ENCODE peak calls at places on chromosomes 7 and 10, in four cellular contexts. O, L, Z and F are unnamed samples.
A peak's percentile ranks its signal among the peaks of the same experiment; 100 is the strongest.

GRCh38 chr7:97024209-97025129 is at the start of gene DLX5:
- DNase-seq in L (no peak), Z (no peak), O (no peak), F (no peak)

GRCh38 chr10:14736600-14737081 is 38.1 kb downstream of the FAM107B start:
- DNase-seq in O (no peak), L (no peak), Z (peak; percentile 12), F (no peak)

GRCh38 chr10:87818505-87819273 is 663 bp upstream of the ATAD1 start:
- DNase-seq in O (peak; percentile 63), L (peak; percentile 26), Z (no peak), F (peak; percentile 53)

GRCh38 chr10:120204877-120205276 is 252.2 kb upstream of the PLPP4 start:
- DNase-seq in Z (no peak), L (no peak), O (no peak), F (no peak)

GRCh38 chr7:133235212-133235883 is 17.5 kb upstream of the EXOC4 start:
- DNase-seq in O (no peak), L (no peak), Z (no peak), F (no peak)

GRCh38 chr10:11232222-11232961 is 214.7 kb downstream of the CELF2 start:
- DNase-seq in O (no peak), Z (no peak), L (no peak), F (no peak)

GRCh38 chr10:76080991-76081390 is 649.6 kb downstream of the LRMDA start:
- DNase-seq in L (no peak), Z (no peak), O (no peak), F (no peak)

GRCh38 chr7:101058355-101058754 is 26.9 kb upstream of the TRIM56 start:
- DNase-seq in Z (no peak), L (peak; percentile 84), O (no peak), F (peak; percentile 28)

GRCh38 chr7:151083071-151083823 is at the start of gene TMUB1:
- DNase-seq in O (no peak), Z (peak; percentile 79), L (peak; percentile 80), F (no peak)

GRCh38 chr10:14603539-14604102 is 171.1 kb downstream of the FAM107B start:
- DNase-seq in Z (peak; percentile 16), L (no peak), O (no peak), F (peak; percentile 50)

GRCh38 chr7:48428091-48428710 is 256.9 kb downstream of the ABCA13 start:
- DNase-seq in O (no peak), Z (no peak), L (no peak), F (no peak)

GRCh38 chr10:133452453-133452852 is 1.3 kb upstream of the SCART1 start:
- DNase-seq in L (no peak), Z (no peak), O (no peak), F (no peak)

GRCh38 chr7:17369686-17370426 is 71.4 kb downstream of the AHR start:
- DNase-seq in L (no peak), Z (no peak), O (no peak), F (peak; percentile 96)

GRCh38 chr10:73601486-73601921 is 10.4 kb upstream of the USP54 start:
- DNase-seq in L (no peak), Z (no peak), O (no peak), F (no peak)

GRCh38 chr10:117137031-117137910 is 799 bp downstream of the VAX1 start:
- DNase-seq in O (no peak), L (no peak), Z (no peak), F (no peak)

GRCh38 chr10:21488246-21488953 is 37.1 kb downstream of the SKIDA1 start:
- DNase-seq in L (no peak), Z (no peak), O (no peak), F (no peak)

GRCh38 chr7:9890092-9890491 is 1083.6 kb upstream of the PHF14 start:
- DNase-seq in Z (no peak), O (no peak), L (no peak), F (no peak)

GRCh38 chr10:125145636-125146035 is 14.7 kb downstream of the CTBP2 start:
- DNase-seq in L (no peak), Z (no peak), O (no peak), F (no peak)

GRCh38 chr10:21495002-21495685 is 30.3 kb downstream of the SKIDA1 start:
- DNase-seq in Z (no peak), O (no peak), L (no peak), F (no peak)

GRCh38 chr10:7408494-7409044 is 2.3 kb downstream of the SFMBT2 start:
- DNase-seq in Z (peak; percentile 50), L (peak; percentile 79), O (no peak), F (peak; percentile 21)

GRCh38 chr10:130179640-130180039 is 43.4 kb downstream of the GLRX3 start:
- DNase-seq in L (peak; percentile 25), O (no peak), Z (no peak), F (no peak)

GRCh38 chr7:84642611-84643010 is 448.0 kb upstream of the SEMA3A start:
- DNase-seq in L (no peak), O (no peak), Z (no peak), F (no peak)

GRCh38 chr7:127905491-127906330 is 125.5 kb downstream of the LRRC4 start:
- DNase-seq in Z (no peak), O (no peak), L (no peak), F (no peak)

GRCh38 chr10:68831961-68832455 is 4.7 kb downstream of the STOX1 start:
- DNase-seq in Z (no peak), O (no peak), L (no peak), F (no peak)

GRCh38 chr7:128909605-128910568 is 622 bp downstream of the KCP start:
- DNase-seq in Z (no peak), L (no peak), O (no peak), F (no peak)

GRCh38 chr7:82257118-82257695 is 186.4 kb downstream of the CACNA2D1 start:
- DNase-seq in O (no peak), Z (no peak), L (no peak), F (no peak)

GRCh38 chr7:102253076-102253972 is 33.3 kb upstream of the SH2B2 start:
- DNase-seq in O (no peak), Z (no peak), L (no peak), F (no peak)

GRCh38 chr10:120691623-120692022 is 159.5 kb upstream of the WDR11 start:
- DNase-seq in L (no peak), O (no peak), Z (peak; percentile 5), F (no peak)

GRCh38 chr10:44567471-44567870 is 182.6 kb upstream of the CXCL12 start:
- DNase-seq in L (no peak), Z (no peak), O (no peak), F (no peak)

GRCh38 chr10:32960022-32960421 is 2.0 kb upstream of the ITGB1 start:
- DNase-seq in Z (no peak), O (no peak), L (no peak), F (no peak)

GRCh38 chr7:121530251-121531174 is 134.4 kb upstream of the FAM3C start:
- DNase-seq in Z (peak; percentile 16), L (no peak), O (peak; percentile 99), F (no peak)

DNA sequence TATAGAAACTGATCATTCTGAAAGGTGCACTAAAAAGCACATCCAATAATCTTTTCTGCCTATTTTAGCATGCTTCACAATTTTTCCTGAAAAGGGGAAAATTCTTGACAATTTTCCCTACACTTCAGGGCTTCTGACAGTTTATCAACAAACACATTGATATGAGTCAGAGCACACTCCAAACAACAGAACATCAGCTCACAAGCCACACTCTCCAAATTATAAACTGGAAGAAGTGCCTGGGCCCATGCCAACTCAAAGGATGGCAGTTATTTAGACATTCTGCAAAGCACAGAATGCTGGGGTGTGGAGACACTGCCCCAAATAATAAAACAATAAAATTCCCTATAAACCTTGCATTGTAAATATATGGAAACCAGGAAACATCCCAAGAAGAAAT is 90.8 kb downstream of the ELAPOR2 start:
- DNase-seq in L (no peak), Z (no peak), O (no peak), F (no peak)
- TF ChIP-seq SPI1 in L (no peak), Z (no peak), O (no peak), F (no peak)

GRCh38 chr10:56090914-56091540 is 270.0 kb downstream of the ZWINT start:
- DNase-seq in O (no peak), L (no peak), Z (no peak), F (no peak)

GRCh38 chr10:56096226-56096517 is 264.9 kb downstream of the ZWINT start:
- DNase-seq in L (no peak), O (no peak), Z (no peak), F (no peak)

GRCh38 chr10:56091872-56092271 is 269.2 kb downstream of the ZWINT start:
- DNase-seq in Z (no peak), L (no peak), O (no peak), F (no peak)

DNA sequence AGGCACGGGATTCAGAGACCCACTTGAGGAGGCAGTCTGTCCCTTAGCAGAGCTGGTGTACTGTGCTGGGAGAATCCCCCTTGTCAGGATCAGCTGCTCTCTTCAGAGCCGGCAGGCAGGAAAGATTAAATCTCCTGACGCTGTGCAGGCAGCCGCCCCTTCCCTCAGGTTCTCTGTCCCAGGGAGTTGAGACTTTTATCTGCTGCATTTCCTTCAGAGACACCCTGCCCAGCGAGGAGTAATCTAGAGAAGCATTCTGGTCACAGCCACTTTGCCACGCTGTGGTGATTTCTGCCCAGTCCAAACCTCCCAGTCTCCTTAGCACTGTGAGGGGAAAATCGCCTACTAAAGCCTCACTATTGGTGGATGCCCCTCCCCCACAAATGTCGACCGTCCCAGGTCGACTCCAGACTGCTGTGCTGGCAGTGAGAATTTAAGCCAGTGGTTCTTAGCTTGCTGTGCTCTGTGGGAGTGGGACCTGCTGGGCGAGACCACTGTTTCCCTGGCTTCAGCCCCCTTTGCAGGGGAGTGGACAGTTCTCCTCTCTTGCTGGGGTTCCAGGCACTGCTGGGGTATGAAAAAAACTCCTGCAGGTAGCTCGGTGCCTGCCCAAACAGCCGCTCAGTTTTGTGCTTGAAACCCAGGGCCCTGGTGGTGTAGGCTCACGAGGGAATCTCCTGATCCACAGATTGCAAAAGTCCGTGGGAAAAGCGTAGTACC is 265.4 kb downstream of the ZWINT start:
- DNase-seq in L (no peak), O (no peak), Z (no peak), F (no peak)
- TF ChIP-seq SPI1 in L (no peak), O (no peak), Z (no peak), F (no peak)

DNA sequence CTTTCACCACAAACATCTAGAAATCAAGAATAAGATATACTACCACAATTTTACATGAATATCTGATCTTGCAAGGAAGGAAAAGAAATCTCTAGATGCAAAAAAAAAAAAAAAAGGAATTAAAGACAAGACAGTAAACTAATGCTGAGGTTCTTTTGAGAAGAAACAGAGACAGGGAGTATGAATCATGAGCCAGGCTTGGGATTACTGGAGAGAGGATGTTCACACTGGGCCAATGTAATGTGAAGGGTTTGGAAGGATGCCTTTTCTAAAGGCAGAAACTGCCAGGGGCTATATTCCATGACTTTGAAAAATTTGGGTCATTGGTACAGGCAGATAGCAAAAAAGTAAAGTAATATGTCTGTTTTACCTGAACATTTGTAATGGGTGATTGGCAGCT is 573.0 kb upstream of the IGFBP3 start:
- DNase-seq in L (no peak), Z (no peak), O (no peak), F (no peak)
- TF ChIP-seq SPI1 in L (no peak), Z (no peak), O (no peak), F (no peak)

GRCh38 chr7:138565071-138565450 is 105.0 kb downstream of the TRIM24 start:
- DNase-seq in Z (no peak), O (no peak), L (no peak), F (peak; percentile 94)

GRCh38 chr7:138565451-138566114 is 105.5 kb downstream of the TRIM24 start:
- DNase-seq in O (no peak), L (no peak), Z (no peak), F (peak; percentile 80)

GRCh38 chr7:138563808-138564207 is 103.7 kb downstream of the TRIM24 start:
- DNase-seq in L (no peak), Z (no peak), O (no peak), F (no peak)

GRCh38 chr7:138568655-138569054 is 108.6 kb downstream of the TRIM24 start:
- DNase-seq in O (no peak), Z (no peak), L (no peak), F (no peak)

GRCh38 chr7:138564365-138564764 is 104.3 kb downstream of the TRIM24 start:
- DNase-seq in L (no peak), Z (no peak), O (no peak), F (peak; percentile 43)
- TF ChIP-seq SPI1 in L (no peak), Z (no peak), O (no peak), F (no peak)